ENCODE peak calls at places on chromosome 10, in four cellular contexts. W, N, Z and M are unnamed samples.

GRCh38 chr10:101843032-101843991 is at the start of gene KCNIP2:
- DNase-seq in W (no peak), N (no peak), Z (peak; percentile 80), M (no peak)

GRCh38 chr10:58817499-58817898 is 304.8 kb downstream of the BICC1 start:
- DNase-seq in W (peak; percentile 3), N (peak; percentile 73), Z (no peak), M (no peak)

GRCh38 chr10:131167036-131167860 is 144.3 kb downstream of the TCERG1L start:
- DNase-seq in W (no peak), N (no peak), Z (no peak), M (no peak)

GRCh38 chr10:71952745-71953144 is 11.4 kb upstream of the CHST3 start:
- DNase-seq in W (no peak), N (no peak), Z (no peak), M (no peak)

GRCh38 chr10:72764151-72764550 is 72.2 kb downstream of the MCU start:
- DNase-seq in W (no peak), N (peak; percentile 67), Z (no peak), M (peak; percentile 97)

GRCh38 chr10:22481687-22482539 is 136.6 kb downstream of the SPAG6 start:
- DNase-seq in W (peak; percentile 16), N (peak; percentile 18), Z (no peak), M (peak; percentile 5)

GRCh38 chr10:13686331-13686752 is 99.6 kb downstream of the PRPF18 start:
- DNase-seq in W (peak; percentile 96), N (no peak), Z (no peak), M (peak; percentile 38)

GRCh38 chr10:24708081-24708480 is 15.6 kb downstream of the ARHGAP21 start:
- DNase-seq in W (no peak), N (no peak), Z (no peak), M (no peak)

GRCh38 chr10:9149134-9149533 is 1094.6 kb downstream of the GATA3 start:
- DNase-seq in W (no peak), N (no peak), Z (no peak), M (no peak)

GRCh38 chr10:12350167-12350872 is 973 bp downstream of the CAMK1D start:
- DNase-seq in W (peak; percentile 35), N (peak; percentile 71), Z (peak; percentile 74), M (peak; percentile 48)

GRCh38 chr10:43253461-43254198 is 13.2 kb downstream of the RASGEF1A start:
- DNase-seq in W (no peak), N (no peak), Z (peak; percentile 34), M (no peak)

GRCh38 chr10:120069700-120070099 is 177.2 kb downstream of the SEC23IP start:
- DNase-seq in W (no peak), N (no peak), Z (no peak), M (no peak)

GRCh38 chr10:123551259-123551658 is 114.9 kb upstream of the GPR26 start:
- DNase-seq in W (no peak), N (no peak), Z (no peak), M (no peak)

GRCh38 chr10:102452672-102453340 is 1.5 kb upstream of the C10orf95 start:
- DNase-seq in W (no peak), N (peak; percentile 92), Z (no peak), M (peak; percentile 67)

GRCh38 chr10:122786269-122786668 is 59.4 kb downstream of the CUZD1 start:
- DNase-seq in W (peak; percentile 20), N (no peak), Z (no peak), M (peak; percentile 10)

GRCh38 chr10:31927597-31928530 is 767 bp downstream of the ARHGAP12 start:
- DNase-seq in W (peak; percentile 69), N (peak; percentile 78), Z (peak; percentile 73), M (peak; percentile 43)

GRCh38 chr10:71426058-71426605 is 29.4 kb downstream of the CDH23 start:
- DNase-seq in W (no peak), N (no peak), Z (no peak), M (no peak)

GRCh38 chr10:77350134-77350533 is 287.5 kb downstream of the KCNMA1 start:
- DNase-seq in W (no peak), N (no peak), Z (no peak), M (no peak)

DNA sequence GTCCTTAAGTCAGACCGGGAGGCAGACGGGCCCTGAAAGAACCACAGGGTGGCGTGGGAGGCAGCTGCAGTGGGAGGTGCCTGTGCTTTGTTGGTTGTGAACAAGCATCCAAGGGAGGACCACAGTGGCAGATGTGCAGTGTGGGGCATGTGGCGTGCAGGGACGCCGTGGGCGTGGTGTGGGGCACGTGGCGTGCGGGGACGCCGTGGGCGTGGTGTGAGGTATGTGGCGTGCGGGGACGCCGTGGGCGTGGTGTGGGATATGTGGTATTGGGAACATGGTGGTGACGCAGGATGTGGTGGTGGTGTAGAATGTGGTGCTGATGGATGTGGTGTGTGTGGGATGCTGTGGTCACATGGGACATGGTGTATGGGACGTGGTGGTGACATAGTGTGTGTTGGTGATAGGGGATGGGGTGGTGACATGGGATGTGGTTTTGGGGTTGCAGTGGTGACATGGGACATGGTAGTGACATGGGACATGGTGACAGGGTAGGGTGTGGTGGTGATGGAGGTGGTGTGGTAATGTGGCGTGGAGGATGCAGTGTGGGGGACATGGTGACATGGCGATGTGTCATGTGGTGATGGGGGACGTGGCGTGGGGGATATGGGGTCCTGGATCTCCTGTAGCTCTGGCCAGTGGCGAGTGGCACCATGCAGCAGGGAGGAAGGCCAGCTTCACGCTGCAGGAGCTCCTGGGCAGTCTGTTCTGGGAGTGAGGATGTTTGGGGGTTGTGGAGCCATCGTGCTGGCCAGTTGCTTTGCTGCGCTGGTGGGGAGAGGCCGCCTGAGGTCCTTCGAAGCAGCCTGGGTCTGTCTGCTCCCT is 78.8 kb downstream of the INPP5A start:
- DNase-seq in W (no peak), N (no peak), Z (peak; percentile 61), M (no peak)
- H3K4me3 ChIP-seq in W (no peak overlapping the region), N (no peak overlapping the region), Z (no peak overlapping the region), M (no peak overlapping the region)

GRCh38 chr10:106401161-106401560 is 763.3 kb downstream of the SORCS1 start:
- DNase-seq in W (no peak), N (no peak), Z (no peak), M (no peak)
- H3K27ac ChIP-seq in W (no peak overlapping the region), N (no peak overlapping the region), Z (no peak overlapping the region), M (no peak overlapping the region)

GRCh38 chr10:5658871-5659618 is 7.3 kb downstream of the ASB13 start:
- DNase-seq in W (no peak), N (no peak), Z (no peak), M (no peak)
- H3K4me3 ChIP-seq in W (no peak overlapping the region), N (no peak overlapping the region), Z (no peak overlapping the region), M (no peak overlapping the region)

DNA sequence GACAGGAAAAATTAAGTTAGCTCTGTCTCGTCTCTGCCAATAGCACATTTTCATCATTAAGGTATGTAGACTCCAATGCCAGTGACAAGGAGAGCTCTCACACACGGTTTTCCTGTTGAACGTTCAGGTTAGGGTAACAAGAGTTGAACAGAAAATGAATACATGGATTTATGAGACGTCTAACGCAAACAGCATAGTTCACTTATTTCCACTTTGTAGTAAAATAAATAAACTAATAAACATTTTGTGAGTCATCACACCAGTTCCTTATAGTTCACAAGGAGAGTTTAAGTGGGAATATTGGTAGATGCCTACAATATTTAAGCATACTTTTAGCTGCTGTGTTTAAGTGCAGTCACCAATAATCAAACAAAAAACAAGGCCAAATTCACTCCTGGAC is 21.1 kb downstream of the DRGX start:
- DNase-seq in W (no peak), N (no peak), Z (no peak), M (no peak)
- H3K27ac ChIP-seq in W (no peak overlapping the region), N (no peak overlapping the region), Z (no peak overlapping the region), M (no peak overlapping the region)

GRCh38 chr10:93386496-93387369 is 95.4 kb downstream of the MYOF start:
- DNase-seq in W (no peak), N (peak; percentile 78), Z (no peak), M (no peak)

GRCh38 chr10:93380043-93380565 is 102.0 kb downstream of the MYOF start:
- DNase-seq in W (no peak), N (no peak), Z (no peak), M (no peak)

GRCh38 chr10:93379366-93380042 is 102.6 kb downstream of the MYOF start:
- DNase-seq in W (peak; percentile 83), N (peak; percentile 86), Z (no peak), M (peak; percentile 86)

GRCh38 chr10:93383562-93383981 is 98.6 kb downstream of the MYOF start:
- DNase-seq in W (no peak), N (peak; percentile 95), Z (no peak), M (peak; percentile 98)

DNA sequence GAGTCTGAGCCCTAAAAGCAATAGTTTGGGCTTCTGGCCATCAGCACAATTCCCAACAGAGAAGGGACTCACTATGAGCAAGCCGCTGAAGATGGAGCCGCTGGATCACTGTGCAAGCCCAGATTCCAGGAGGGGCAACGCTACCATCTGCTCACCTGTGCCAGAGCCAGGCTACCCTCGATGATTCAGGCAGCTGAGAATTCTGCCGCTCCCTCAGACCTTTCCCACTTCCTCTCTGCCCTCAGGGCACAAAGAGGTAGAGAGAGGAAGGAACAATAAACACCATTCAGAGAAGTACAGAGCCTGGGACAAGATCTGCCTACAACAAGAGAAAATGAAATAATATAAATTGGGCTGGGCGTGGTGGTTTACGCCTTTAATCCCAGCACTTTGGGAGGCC is 98.1 kb downstream of the MYOF start:
- DNase-seq in W (no peak), N (no peak), Z (no peak), M (no peak)
- H3K4me3 ChIP-seq in W (no peak overlapping the region), N (peak overlapping the region; percentile 32), Z (no peak overlapping the region), M (no peak overlapping the region)

GRCh38 chr10:68151453-68151852 is 42.2 kb downstream of the MYPN start:
- DNase-seq in W (no peak), N (no peak), Z (no peak), M (no peak)

GRCh38 chr10:68153473-68154210 is 44.4 kb downstream of the MYPN start:
- DNase-seq in W (peak; percentile 94), N (peak; percentile 99), Z (no peak), M (peak; percentile 99)

GRCh38 chr10:68156373-68157185 is 47.3 kb downstream of the MYPN start:
- DNase-seq in W (peak; percentile 74), N (peak; percentile 59), Z (no peak), M (peak; percentile 51)

GRCh38 chr10:68155615-68156205 is 46.4 kb downstream of the MYPN start:
- DNase-seq in W (no peak), N (peak; percentile 14), Z (no peak), M (peak; percentile 42)

DNA sequence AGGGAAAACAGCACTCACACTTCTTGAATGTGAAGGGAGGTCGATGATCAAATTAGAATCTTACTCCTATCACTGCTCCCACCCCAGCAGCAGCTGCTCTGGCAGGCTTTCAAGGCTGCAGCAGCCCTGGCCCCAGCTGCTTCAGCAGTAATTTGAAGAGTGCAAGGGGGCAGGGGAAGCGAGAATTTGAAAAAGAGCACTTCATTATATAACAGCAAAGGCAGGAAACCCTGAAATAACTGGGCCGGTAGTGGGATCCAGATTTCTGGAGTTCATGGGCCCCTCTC is 44.9 kb downstream of the MYPN start:
- DNase-seq in W (no peak), N (no peak), Z (peak; percentile 73), M (peak; percentile 71)
- H3K27ac ChIP-seq in W (peak overlapping the region; percentile 35), N (peak overlapping the region; percentile 30), Z (peak overlapping the region; percentile 75), M (peak overlapping the region; percentile 74)

GRCh38 chr10:15314482-15315070 is 56.5 kb downstream of the FAM171A1 start:
- DNase-seq in W (no peak), N (no peak), Z (no peak), M (no peak)

GRCh38 chr10:15313034-15313433 is 58.1 kb downstream of the FAM171A1 start:
- DNase-seq in W (no peak), N (peak; percentile 34), Z (no peak), M (no peak)

GRCh38 chr10:15315286-15315685 is 55.8 kb downstream of the FAM171A1 start:
- DNase-seq in W (no peak), N (no peak), Z (no peak), M (no peak)

GRCh38 chr10:15311885-15312280 is 59.2 kb downstream of the FAM171A1 start:
- DNase-seq in W (peak; percentile 34), N (no peak), Z (no peak), M (no peak)

GRCh38 chr10:15313844-15314243 is 57.2 kb downstream of the FAM171A1 start:
- DNase-seq in W (peak; percentile 84), N (peak; percentile 71), Z (no peak), M (no peak)
- H3K4me3 ChIP-seq in W (no peak overlapping the region), N (peak overlapping the region; percentile 9), Z (peak overlapping the region; percentile 10), M (no peak overlapping the region)

GRCh38 chr10:88544140-88544870 is 38.8 kb downstream of the RNLS start:
- DNase-seq in W (no peak), N (no peak), Z (no peak), M (no peak)
- H3K27ac ChIP-seq in W (no peak overlapping the region), N (no peak overlapping the region), Z (no peak overlapping the region), M (no peak overlapping the region)